ENCODE peak calls at places on chromosomes 6 and 20, in five cellular contexts. L is IMR-90, M is Karpas-422, W is neuronal stem cell, T is MM.1S. V is an unnamed sample.

GRCh38 chr20:7503501-7503900 is 436.8 kb downstream of the HAO1 start:
- DNase-seq in T (no peak), M (no peak), W (no peak), L (no peak), V (no peak)

GRCh38 chr20:41072919-41073318 is 44.3 kb downstream of the TOP1 start:
- DNase-seq in T (no peak), W (no peak), M (no peak), L (no peak), V (no peak)

GRCh38 chr6:84657025-84657424 is 107.4 kb downstream of the TBX18 start:
- DNase-seq in M (no peak), T (no peak), W (no peak), L (no peak), V (no peak)

GRCh38 chr6:73803562-73804221 is 107.7 kb downstream of the CD109 start:
- DNase-seq in L (peak; percentile 97), M (peak; percentile 49), T (no peak), W (peak; percentile 44), V (no peak)

GRCh38 chr6:100473182-100473581 is 8.5 kb upstream of the SIM1 start:
- DNase-seq in L (no peak), M (no peak), W (no peak), T (no peak), V (no peak)

GRCh38 chr6:168584671-168585070 is 143.7 kb downstream of the SMOC2 start:
- DNase-seq in L (no peak), M (no peak), T (no peak), W (no peak), V (no peak)

GRCh38 chr6:155708100-155708499 is 252.5 kb upstream of the NOX3 start:
- DNase-seq in L (no peak), W (no peak), M (no peak), T (no peak), V (no peak)

GRCh38 chr20:53524589-53525311 is 68.9 kb downstream of the ZNF217 start:
- DNase-seq in T (no peak), M (no peak), L (no peak), W (no peak), V (no peak)

GRCh38 chr6:159043986-159044385 is 805 bp downstream of the TAGAP start:
- DNase-seq in M (peak; percentile 47), L (no peak), T (no peak), W (no peak), V (peak; percentile 32)

GRCh38 chr20:33684533-33685327 is 1.5 kb downstream of the E2F1 start:
- DNase-seq in L (no peak), M (peak; percentile 61), T (no peak), W (no peak), V (peak; percentile 42)

GRCh38 chr6:138765896-138766487 is 7.6 kb upstream of the CCDC28A start:
- DNase-seq in W (no peak), L (peak; percentile 56), T (peak; percentile 61), M (peak; percentile 77), V (no peak)

GRCh38 chr6:128885381-128885780 is 2.4 kb downstream of the LAMA2 start:
- DNase-seq in L (no peak), M (no peak), T (no peak), W (no peak), V (no peak)

GRCh38 chr20:63957690-63958441 is 1.6 kb upstream of the UCKL1 start:
- DNase-seq in T (peak; percentile 66), M (peak; percentile 58), L (peak; percentile 23), W (no peak), V (no peak)

GRCh38 chr6:135438907-135439535 is 58.5 kb downstream of the AHI1 start:
- DNase-seq in L (peak; percentile 58), T (peak; percentile 62), M (peak; percentile 74), W (no peak), V (no peak)

GRCh38 chr6:108118791-108119211 is 44.3 kb upstream of the OSTM1 start:
- DNase-seq in W (peak; percentile 41), M (no peak), T (no peak), L (no peak), V (no peak)

GRCh38 chr6:10409160-10409765 is 5.6 kb downstream of the TFAP2A start:
- DNase-seq in L (no peak), M (no peak), T (no peak), W (no peak), V (no peak)

GRCh38 chr20:3671986-3672863 is 9.0 kb upstream of the GFRA4 start:
- DNase-seq in L (no peak), T (no peak), W (no peak), M (no peak), V (no peak)

GRCh38 chr6:105087571-105088211 is 92.1 kb downstream of the POPDC3 start:
- DNase-seq in W (peak; percentile 42), M (peak; percentile 84), T (peak; percentile 58), L (peak; percentile 69), V (peak; percentile 34)

GRCh38 chr6:51986864-51987263 is 100.5 kb downstream of the PKHD1 start:
- DNase-seq in T (no peak), W (no peak), M (no peak), L (no peak), V (no peak)

GRCh38 chr6:62746968-62747367 is 460.9 kb upstream of the KHDRBS2 start:
- DNase-seq in W (no peak), T (no peak), L (no peak), M (no peak), V (no peak)

GRCh38 chr6:121940728-121941127 is 458.7 kb upstream of the HSF2 start:
- DNase-seq in L (no peak), M (no peak), W (no peak), T (no peak), V (no peak)

GRCh38 chr20:2820084-2820895 is 4.1 kb downstream of the TMEM239 start:
- DNase-seq in M (no peak), W (no peak), T (no peak), L (peak; percentile 84), V (peak; percentile 3)

GRCh38 chr6:133835901-133836300 is 53.0 kb upstream of the TCF21 start:
- DNase-seq in M (no peak), L (peak; percentile 37), T (no peak), W (no peak), V (no peak)

DNA sequence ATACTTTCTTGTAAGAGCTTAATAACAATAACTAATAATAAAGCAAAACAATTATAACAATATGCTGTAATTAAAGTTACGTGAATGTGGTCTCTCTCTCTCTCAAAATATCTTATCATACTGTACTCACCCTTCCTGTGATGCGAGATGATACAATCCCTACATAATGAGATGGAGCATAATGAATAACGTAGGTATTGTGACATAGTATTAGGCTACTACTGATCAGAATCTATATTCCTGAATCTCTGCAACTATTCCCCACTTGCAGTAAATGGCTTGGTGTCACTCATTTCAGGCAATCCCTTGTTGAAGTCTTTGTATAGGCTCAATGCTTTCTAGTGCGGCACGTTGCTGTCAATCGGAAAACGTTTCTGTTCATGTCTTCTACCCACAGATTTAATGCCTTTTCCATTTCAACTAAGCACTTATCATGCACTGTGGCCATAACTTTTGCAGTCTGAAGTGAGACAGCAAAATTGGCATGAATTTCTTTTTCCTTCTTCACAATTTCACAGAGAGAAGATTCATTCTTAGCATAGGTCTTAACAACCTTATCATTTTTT is 32.3 kb downstream of the MOXD1 start:
- DNase-seq in T (no peak), W (no peak), M (no peak), L (no peak), V (no peak)
- H3K9ac ChIP-seq in T (no peak overlapping the region), W (no peak overlapping the region), M (no peak overlapping the region), L (no peak overlapping the region), V (no peak overlapping the region)

GRCh38 chr6:56756219-56756789 is 113.6 kb upstream of the DST start:
- DNase-seq in L (no peak), W (no peak), T (no peak), M (no peak), V (no peak)

GRCh38 chr6:56753801-56754200 is 111.1 kb upstream of the DST start:
- DNase-seq in M (no peak), L (no peak), T (peak; percentile 16), W (no peak), V (no peak)

GRCh38 chr6:56752534-56752933 is 109.8 kb upstream of the DST start:
- DNase-seq in T (no peak), W (no peak), M (no peak), L (peak; percentile 38), V (no peak)

GRCh38 chr6:56756791-56757582 is 114.3 kb upstream of the DST start:
- DNase-seq in T (no peak), L (peak; percentile 45), W (no peak), M (no peak), V (no peak)

DNA sequence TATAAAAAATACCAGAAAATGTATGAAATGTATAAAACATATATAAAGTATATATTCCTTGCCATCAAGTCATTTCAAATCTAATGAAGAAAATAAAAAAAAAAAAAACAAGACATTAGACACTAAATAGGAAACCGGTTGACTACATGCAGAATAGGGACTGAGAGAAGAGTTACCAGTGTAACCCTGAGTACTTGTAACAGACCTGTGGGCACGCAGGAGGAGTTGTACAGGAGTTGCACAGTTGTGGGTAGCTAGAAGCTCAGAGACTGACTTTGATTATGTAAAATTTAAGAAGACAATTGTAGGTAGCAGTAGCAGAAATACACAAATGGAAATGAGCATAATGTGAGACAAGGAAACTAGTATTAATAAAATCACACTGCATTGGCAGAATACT is 112.4 kb upstream of the DST start:
- DNase-seq in M (no peak), L (no peak), W (no peak), T (no peak), V (no peak)
- H3K4me1 ChIP-seq in M (peaks cover 43% of the 10 kb centered on the region), L (peaks cover 32% of the 10 kb centered on the region), W (peaks cover 23% of the 10 kb centered on the region), T (peaks cover 47% of the 10 kb centered on the region), V (no peaks in the 10 kb centered on the region)

DNA sequence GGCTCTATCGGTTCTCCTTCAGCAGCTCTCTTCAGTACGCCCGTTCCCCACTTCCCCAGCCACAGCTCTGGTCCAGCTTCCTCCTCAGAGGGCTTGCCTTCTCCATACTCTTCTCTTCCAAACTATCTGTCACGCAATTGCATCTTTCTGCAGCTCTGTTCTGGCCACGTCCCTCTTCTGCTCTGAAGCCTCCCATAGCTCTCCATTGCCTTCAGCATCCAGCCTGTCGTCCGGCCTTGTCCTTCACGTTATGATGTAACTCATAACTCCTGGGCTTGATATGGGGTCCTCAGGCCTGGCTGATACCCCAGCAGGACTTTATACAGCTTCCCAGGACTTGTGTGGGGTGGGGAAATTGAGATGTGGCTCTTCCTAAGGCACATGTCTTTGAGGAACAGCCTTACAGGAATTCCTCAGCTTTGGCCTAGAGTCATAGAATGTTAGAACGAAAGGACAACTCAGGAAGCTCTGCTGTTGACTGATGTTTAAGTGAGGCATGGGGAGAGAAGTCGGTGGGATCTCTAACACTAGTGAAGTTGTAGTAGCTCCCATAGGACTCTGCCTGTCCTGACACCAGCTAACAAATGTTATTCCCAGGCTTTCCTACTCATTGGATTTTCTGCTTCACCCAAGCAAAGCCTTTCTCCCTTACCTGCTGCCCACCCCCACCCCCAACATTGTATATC is 39.5 kb upstream of the RNF8 start:
- DNase-seq in W (no peak), T (no peak), L (no peak), M (no peak), V (no peak)
- H3K9ac ChIP-seq in W (no peak overlapping the region), T (no peak overlapping the region), L (no peak overlapping the region), M (no peak overlapping the region), V (no peak overlapping the region)

DNA sequence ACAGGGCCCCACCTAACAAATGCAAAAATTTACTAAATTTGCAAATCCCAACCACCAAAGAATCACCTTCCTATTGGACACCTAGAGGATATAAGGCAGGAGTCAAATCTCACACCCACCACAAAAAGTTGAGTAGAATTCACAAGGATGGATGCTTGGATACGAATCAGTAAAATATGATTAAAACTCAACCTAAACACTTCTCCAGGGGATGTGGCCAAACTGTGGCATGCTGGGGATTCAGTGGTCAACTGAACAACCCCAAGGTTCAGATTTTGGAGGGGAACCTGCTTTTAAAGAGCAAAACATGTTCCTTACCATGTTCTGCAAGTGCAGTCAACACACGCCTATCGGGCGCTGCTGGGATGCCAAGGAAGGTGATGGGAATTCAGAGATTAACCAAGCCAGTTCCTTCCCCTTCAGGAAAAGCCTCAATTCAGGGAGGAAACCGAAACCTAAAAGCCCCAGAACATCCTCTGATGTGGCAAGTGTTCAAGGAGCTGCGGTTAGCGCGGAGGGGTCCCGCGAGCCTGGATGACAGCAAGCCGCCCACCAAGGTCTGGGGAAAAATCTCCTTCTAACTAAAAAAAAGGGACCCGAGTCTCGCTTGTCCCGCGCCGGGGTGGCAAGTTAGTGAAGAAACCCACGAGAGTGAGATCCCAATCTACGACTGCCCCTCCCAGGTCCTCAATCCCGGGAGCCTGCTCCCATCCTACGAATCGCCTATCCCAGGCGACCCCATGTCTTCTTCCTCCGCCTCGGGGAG is 893 bp downstream of the SAMHD1 start:
- DNase-seq in M (peak; percentile 70), W (peak; percentile 15), L (peak; percentile 22), T (peak; percentile 31), V (peak; percentile 70)
- H3K4me1 ChIP-seq in M (peaks cover 30% of the 10 kb centered on the region), W (peaks cover 4% of the 10 kb centered on the region), L (no peaks in the 10 kb centered on the region), T (peaks cover 33% of the 10 kb centered on the region), V (peaks cover 30% of the 10 kb centered on the region)